ENCODE peak calls at places on chromosomes 4 and X, in four cellular contexts. M, F, R and H are unnamed samples.

GRCh38 chrX:147917700-147918694 is 6.3 kb downstream of the FMR1 start:
- DNase-seq in M (peak), F (no peak), R (no peak), H (no peak)

GRCh38 chrX:110407910-110408545 is 49.4 kb downstream of the RTL9 start:
- DNase-seq in M (peak), F (no peak), R (peak), H (no peak)

GRCh38 chr4:186957952-186958555 is 234.4 kb upstream of the FAT1 start:
- DNase-seq in M (peak), F (no peak), R (no peak), H (no peak)

GRCh38 chrX:10078266-10078665 is 78.5 kb upstream of the CLCN4 start:
- DNase-seq in M (no peak), F (no peak), R (no peak), H (no peak)

GRCh38 chr4:159685406-159686092 is 582.7 kb downstream of the RAPGEF2 start:
- DNase-seq in M (no peak), F (no peak), R (no peak), H (no peak)

GRCh38 chr4:48578132-48578964 is 88.3 kb downstream of the ZAR1 start:
- DNase-seq in M (peak), F (peak), R (peak), H (no peak)

GRCh38 chr4:28709821-28710330 is 1849.2 kb downstream of the STIM2 start:
- DNase-seq in M (peak), F (no peak), R (no peak), H (no peak)

GRCh38 chrX:21802054-21802660 is 37.3 kb upstream of the MBTPS2 start:
- DNase-seq in M (no peak), F (no peak), R (no peak), H (no peak)

GRCh38 chr4:173252024-173252935 is 81.9 kb downstream of the HMGB2 start:
- DNase-seq in M (peak), F (peak), R (peak), H (no peak)

GRCh38 chr4:107951551-107951950 is 20.2 kb downstream of the CYP2U1 start:
- DNase-seq in M (peak), F (no peak), R (no peak), H (no peak)

GRCh38 chr4:4524364-4524763 is 17.5 kb downstream of the STX18 start:
- DNase-seq in M (peak), F (no peak), R (no peak), H (no peak)

GRCh38 chr4:42706086-42706485 is 49.2 kb upstream of the ATP8A1 start:
- DNase-seq in M (no peak), F (no peak), R (no peak), H (no peak)

GRCh38 chrX:12972239-12972638 is 2.7 kb upstream of the TMSB4X start:
- DNase-seq in M (no peak), F (no peak), R (no peak), H (no peak)

GRCh38 chr4:11790230-11790629 is 361.5 kb upstream of the HS3ST1 start:
- DNase-seq in M (no peak), F (no peak), R (no peak), H (no peak)

GRCh38 chr4:184968784-184969201 is 49.5 kb upstream of the HELT start:
- DNase-seq in M (no peak), F (peak), R (peak), H (peak)
- TF ChIP-seq POLR2A in M (no peak), F (no peak), R (no peak), H (no peak)

GRCh38 chr4:6492861-6493667 is 20.6 kb upstream of the PPP2R2C start:
- DNase-seq in M (no peak), F (no peak), R (no peak), H (no peak)
- H3K27ac ChIP-seq in M (no peak), F (no peak), R (no peak), H (no peak)

GRCh38 chr4:140388015-140388414 is 14.6 kb downstream of the SCOC start:
- DNase-seq in M (no peak), F (no peak), R (no peak), H (no peak)
- H3K4me3 ChIP-seq in M (no peak), F (no peak), R (no peak), H (no peak)

GRCh38 chr4:152643153-152644035 is 36.4 kb downstream of the TMEM154 start:
- DNase-seq in M (no peak), F (no peak), R (peak), H (peak)
- TF ChIP-seq POLR2A in M (no peak), F (no peak), R (no peak), H (no peak)

DNA sequence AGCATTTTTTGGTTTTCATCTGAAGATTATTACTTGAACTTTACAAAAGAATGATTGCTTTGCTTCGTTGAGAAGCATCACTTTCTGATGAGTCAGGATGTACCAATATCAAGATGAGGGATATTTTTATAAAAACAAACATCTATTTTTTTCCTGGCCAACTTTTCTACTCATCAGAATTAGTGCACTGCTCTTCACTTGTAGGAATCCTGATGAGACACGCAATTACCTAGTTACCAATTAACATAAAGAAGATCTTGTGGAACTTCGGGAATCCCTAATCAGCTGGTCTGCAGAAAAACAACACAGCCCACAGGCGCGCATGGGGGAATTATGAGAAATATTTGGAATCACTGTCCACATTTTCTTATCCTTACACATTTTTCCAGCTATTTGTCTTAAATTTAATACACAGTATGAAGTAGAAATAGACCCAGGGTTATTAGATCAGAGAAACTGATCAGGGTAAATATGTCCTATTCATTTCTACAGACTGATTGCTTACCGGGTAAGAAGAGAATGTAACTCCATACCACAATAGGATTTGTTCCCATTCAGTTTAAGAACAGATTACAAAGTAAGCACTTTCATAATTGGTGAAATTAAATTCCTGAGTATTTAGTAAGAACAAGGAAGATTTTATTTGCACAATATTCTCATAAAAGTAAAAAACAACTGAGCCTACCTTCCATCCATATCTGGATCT is 50.9 kb downstream of the MFAP3L start:
- DNase-seq in M (no peak), F (no peak), R (no peak), H (no peak)
- H3K27ac ChIP-seq in M (no peak), F (no peak), R (no peak), H (peak)